ENCODE peak calls at places on chromosomes 5 and 9, in seven cellular contexts. J is neuronal stem cell; W is EH; S is right cardiac atrium; K is naive thymus-derived CD8-positive, alpha-beta T cell; A is ovary; X is T-helper 1 cell. L is an unnamed sample.

GRCh38 chr5:111461261-111461671 is 51.1 kb downstream of the STARD4 start:
- DNase-seq in A (no peak), X (no peak), K (no peak), W (peak), J (peak), S (no peak), L (peak)

GRCh38 chr9:99085949-99086948 is 18.7 kb upstream of the TGFBR1 start:
- DNase-seq in W (peak), J (no peak), S (no peak), X (no peak), A (no peak), K (no peak), L (no peak)

GRCh38 chr9:35464056-35465025 is 25.6 kb upstream of the RUSC2 start:
- DNase-seq in X (no peak), W (no peak), J (no peak), S (no peak), K (no peak), A (no peak), L (no peak)

GRCh38 chr5:122465994-122466393 is 154.0 kb downstream of the SNCAIP start:
- DNase-seq in S (no peak), X (no peak), K (no peak), A (no peak), J (no peak), W (no peak), L (no peak)

GRCh38 chr5:140966293-140967225 is at the start of gene PCDHAC2:
- DNase-seq in A (peak), W (no peak), X (no peak), K (no peak), J (peak), S (peak), L (peak)

GRCh38 chr9:78767449-78767848 is 470.5 kb downstream of the PSAT1 start:
- DNase-seq in A (no peak), J (no peak), S (no peak), X (no peak), W (no peak), K (no peak), L (no peak)

GRCh38 chr5:97425511-97425910 is 242.5 kb upstream of the RIOK2 start:
- DNase-seq in W (peak), A (no peak), J (peak), K (no peak), S (no peak), X (no peak), L (no peak)

GRCh38 chr9:91572044-91572443 is 148.4 kb upstream of the NFIL3 start:
- DNase-seq in X (no peak), K (no peak), W (no peak), S (no peak), A (no peak), J (peak), L (no peak)

GRCh38 chr9:85741112-85741874 is 461 bp downstream of the AGTPBP1 start:
- DNase-seq in S (peak), X (peak), J (peak), A (no peak), K (peak), W (no peak), L (no peak)

GRCh38 chr9:36063804-36064447 is 27.2 kb downstream of the RECK start:
- DNase-seq in A (no peak), S (no peak), W (peak), J (no peak), X (no peak), K (no peak), L (no peak)

GRCh38 chr9:133979124-133979920 is 12.8 kb downstream of the VAV2 start:
- DNase-seq in A (peak), J (no peak), W (peak), X (no peak), S (peak), K (peak), L (no peak)

GRCh38 chr5:64794053-64794770 is 25.5 kb downstream of the CWC27 start:
- DNase-seq in K (no peak), W (peak), A (no peak), X (no peak), S (no peak), J (no peak), L (no peak)

GRCh38 chr5:179246227-179246626 is 99.0 kb downstream of the ADAMTS2 start:
- DNase-seq in K (no peak), S (no peak), A (no peak), W (no peak), X (no peak), J (no peak), L (no peak)

GRCh38 chr5:139647406-139648204 is 544 bp upstream of the CXXC5 start:
- DNase-seq in S (no peak), A (peak), K (peak), X (no peak), W (no peak), J (no peak), L (no peak)

GRCh38 chr5:139668064-139668880 is 20.1 kb downstream of the CXXC5 start:
- DNase-seq in A (peak), K (no peak), X (no peak), J (no peak), S (no peak), W (peak), L (no peak)

GRCh38 chr5:115815693-115816225 is 700 bp downstream of the CDO1 start:
- DNase-seq in J (peak), X (no peak), A (peak), W (no peak), S (peak), K (no peak), L (no peak)

GRCh38 chr5:176823869-176824412 is 13.6 kb downstream of the UNC5A start:
- DNase-seq in K (no peak), A (no peak), W (no peak), J (no peak), S (no peak), X (no peak), L (no peak)

GRCh38 chr5:10990626-10991025 is 229.6 kb upstream of the DAP start:
- DNase-seq in K (no peak), W (no peak), S (no peak), A (no peak), J (no peak), X (no peak), L (no peak)

GRCh38 chr9:89359018-89359417 is 40.7 kb downstream of the SECISBP2 start:
- DNase-seq in A (no peak), X (no peak), S (no peak), W (no peak), K (no peak), J (no peak), L (no peak)

GRCh38 chr5:143124593-143124992 is 278.9 kb downstream of the NR3C1 start:
- DNase-seq in X (no peak), S (no peak), A (no peak), K (no peak), W (no peak), J (no peak), L (no peak)

GRCh38 chr9:92115977-92116285 is 718 bp upstream of the SPTLC1 start:
- DNase-seq in X (no peak), A (no peak), S (no peak), K (no peak), J (no peak), W (no peak), L (no peak)

GRCh38 chr9:83749706-83750105 is 41.9 kb upstream of the UBQLN1 start:
- DNase-seq in J (no peak), W (no peak), S (no peak), A (no peak), K (no peak), X (no peak), L (no peak)

L was measured in iPS DF 19.7.